ENCODE peak calls at places on chromosomes 13 and 19, in nine cellular contexts. Q is stimulated activated CD8-positive, alpha-beta memory T cell treated with anti-CD3 and anti-CD28 coated beads, Interleukin-2, amount 100 ng/mL, for 48 hours; S is stimulated activated CD4-positive, alpha-beta T cell treated with anti-CD3 and anti-CD28 coated beads, Interleukin-2, amount 100 ng/mL, for 48 hours; O is AG04449; J is T-helper 2 cell; B is pulmonary artery endothelial cell; R is OCI-M1; V is activated CD4-positive, CD25-positive, alpha-beta regulatory T cell treated with anti-CD3 and anti-CD28 coated beads, Interleukin-2, amount 50 U/mL, for 72 hours; H is heart right ventricle. W is an unnamed sample.

GRCh38 chr13:71242191-71242590 is 624.8 kb downstream of the DACH1 start:
- DNase-seq in Q (no peak), S (no peak), O (no peak), J (no peak), B (no peak), R (no peak), V (no peak), H (no peak), W (no peak)

GRCh38 chr13:111482806-111483620 is 162.6 kb downstream of the TEX29 start:
- DNase-seq in Q (no peak), S (no peak), O (no peak), J (no peak), B (no peak), R (no peak), V (no peak), H (no peak), W (no peak)

GRCh38 chr13:65336916-65337315 is 1893.2 kb downstream of the PCDH9 start:
- DNase-seq in Q (no peak), S (no peak), O (no peak), J (no peak), B (no peak), R (no peak), V (no peak), H (no peak), W (no peak)

GRCh38 chr19:51010066-51010795 is 8.8 kb upstream of the KLK8 start:
- DNase-seq in Q (no peak), S (no peak), O (no peak), J (no peak), B (no peak), R (no peak), V (no peak), H (no peak), W (no peak)

GRCh38 chr19:15421726-15422260 is 3.0 kb upstream of the AKAP8L start:
- DNase-seq in Q (no peak), S (no peak), O (no peak), J (no peak), B (no peak), R (no peak), V (no peak), H (peak; percentile 68), W (no peak)

GRCh38 chr19:51714848-51715247 is 8.9 kb downstream of the HAS1 start:
- DNase-seq in Q (no peak), S (no peak), O (no peak), J (no peak), B (no peak), R (peak; percentile 44), V (no peak), H (no peak), W (no peak)

GRCh38 chr19:12205296-12205695 is 42.4 kb downstream of the ZNF136 start:
- DNase-seq in Q (no peak), S (no peak), O (no peak), J (no peak), B (no peak), R (no peak), V (no peak), H (no peak), W (no peak)

GRCh38 chr13:38898481-38898880 is 92.2 kb downstream of the STOML3 start:
- DNase-seq in Q (no peak), S (no peak), O (no peak), J (no peak), B (no peak), R (no peak), V (no peak), H (no peak), W (no peak)

GRCh38 chr13:97308735-97309429 is 86.7 kb downstream of the MBNL2 start:
- DNase-seq in Q (no peak), S (no peak), O (no peak), J (no peak), B (no peak), R (no peak), V (no peak), H (no peak), W (no peak)

GRCh38 chr13:60016229-60016628 is 147.5 kb downstream of the DIAPH3 start:
- DNase-seq in Q (no peak), S (no peak), O (no peak), J (no peak), B (no peak), R (no peak), V (no peak), H (no peak), W (no peak)

GRCh38 chr19:48274938-48275337 is 5.1 kb downstream of the ZNF114 start:
- DNase-seq in Q (no peak), S (no peak), O (no peak), J (no peak), B (no peak), R (no peak), V (no peak), H (no peak), W (no peak)

W was measured in tibial nerve.